ENCODE peak calls at places on chromosomes 5 and 9, in nine cellular contexts. N is activated CD4-positive, alpha-beta T cell treated with anti-CD3 and anti-CD28 coated beads, Interleukin-2, amount 50 U/mL, for 1 hour; V is HTR-8/SVneo; H is Kasumi-1; I is adipocyte; O is CD8-positive, alpha-beta T cell; Y is MV-4-11; B is kidney; Q is activated CD8-positive, alpha-beta memory T cell treated with anti-CD3 and anti-CD28 coated beads, Interleukin-2, amount 10 ng/mL, durations not matched to agents 7 days and 5 days. C is an unnamed sample.

GRCh38 chr9:15697459-15697858 is 144.6 kb downstream of the CCDC171 start:
- DNase-seq in N (no peak), V (peak), H (no peak), I (peak), O (no peak), Y (peak), B (no peak), Q (no peak), C (peak)

GRCh38 chr5:159083532-159083931 is 16.2 kb downstream of the EBF1 start:
- DNase-seq in N (no peak), V (no peak), H (no peak), I (no peak), O (no peak), Y (no peak), B (no peak), Q (no peak), C (no peak)

GRCh38 chr5:65506961-65507360 is 25.2 kb upstream of the ADAMTS6 start:
- DNase-seq in N (no peak), V (no peak), H (no peak), I (peak), O (no peak), Y (no peak), B (no peak), Q (no peak), C (peak)

GRCh38 chr9:136673088-136673969 is 10.6 kb downstream of the EGFL7 start:
- DNase-seq in N (no peak), V (no peak), H (no peak), I (no peak), O (no peak), Y (no peak), B (no peak), Q (no peak), C (no peak)

GRCh38 chr5:150122158-150122510 is 33.5 kb downstream of the PDGFRB start:
- DNase-seq in N (no peak), V (no peak), H (no peak), I (no peak), O (no peak), Y (peak), B (peak), Q (peak), C (no peak)

GRCh38 chr5:78300464-78301045 is 6.1 kb upstream of the AP3B1 start:
- DNase-seq in N (no peak), V (no peak), H (peak), I (peak), O (no peak), Y (peak), B (no peak), Q (no peak), C (no peak)

GRCh38 chr5:36722913-36723312 is 116.5 kb downstream of the SLC1A3 start:
- DNase-seq in N (no peak), V (no peak), H (no peak), I (no peak), O (no peak), Y (no peak), B (no peak), Q (no peak), C (peak)

GRCh38 chr5:24621809-24622208 is 23.0 kb downstream of the CDH10 start:
- DNase-seq in N (no peak), V (no peak), H (peak), I (no peak), O (no peak), Y (peak), B (no peak), Q (no peak), C (peak)

C was measured in A673.